ENCODE peak calls at places on chromosomes 11 and 22, in four cellular contexts. N, B, C and E are unnamed samples.

GRCh38 chr11:46896719-46897406 is 21.5 kb downstream of the LRP4 start:
- DNase-seq in N (no peak), B (no peak), C (no peak), E (no peak)

GRCh38 chr11:19283998-19284397 is 43.3 kb upstream of the E2F8 start:
- DNase-seq in N (no peak), B (no peak), C (no peak), E (no peak)

GRCh38 chr11:93251922-93252321 is 54.1 kb upstream of the SLC36A4 start:
- DNase-seq in N (no peak), B (no peak), C (no peak), E (no peak)

GRCh38 chr11:102287963-102288744 is 29.1 kb upstream of the BIRC3 start:
- DNase-seq in N (no peak), B (no peak), C (no peak), E (no peak)

GRCh38 chr22:22125579-22126468 is 118.8 kb upstream of the VPREB1 start:
- DNase-seq in N (no peak), B (no peak), C (no peak), E (no peak)

GRCh38 chr22:24183321-24184031 is 2.2 kb downstream of the SUSD2 start:
- DNase-seq in N (no peak), B (no peak), C (no peak), E (peak; percentile 6)

GRCh38 chr22:40281717-40282116 is 64.6 kb upstream of the ADSL start:
- DNase-seq in N (no peak), B (no peak), C (peak; percentile 45), E (no peak)

GRCh38 chr11:10051868-10052586 is 242.0 kb downstream of the SBF2 start:
- DNase-seq in N (no peak), B (no peak), C (no peak), E (no peak)

GRCh38 chr11:87600938-87601337 is 563.2 kb downstream of the TMEM135 start:
- DNase-seq in N (no peak), B (no peak), C (no peak), E (no peak)

GRCh38 chr11:57568330-57568766 is 876 bp upstream of the UBE2L6 start:
- DNase-seq in N (peak; percentile 88), B (peak; percentile 91), C (peak; percentile 79), E (no peak)

GRCh38 chr11:126114486-126115252 is 52.0 kb upstream of the CDON start:
- DNase-seq in N (no peak), B (no peak), C (no peak), E (no peak)

GRCh38 chr11:60872952-60873524 is 5.7 kb downstream of the ZP1 start:
- DNase-seq in N (no peak), B (no peak), C (no peak), E (no peak)

GRCh38 chr11:131987703-131988102 is 617.3 kb downstream of the NTM start:
- DNase-seq in N (no peak), B (no peak), C (no peak), E (no peak)

GRCh38 chr11:13349046-13349445 is 71.5 kb downstream of the BMAL1 start:
- DNase-seq in N (no peak), B (no peak), C (no peak), E (no peak)

GRCh38 chr11:124394408-124394807 is 4.4 kb downstream of the OR8B3 start:
- DNase-seq in N (no peak), B (no peak), C (no peak), E (no peak)

GRCh38 chr11:67389477-67389876 is 2.3 kb upstream of the RAD9A start:
- DNase-seq in N (peak; percentile 54), B (peak; percentile 59), C (no peak), E (peak; percentile 38)

GRCh38 chr22:49037701-49038245 is 789.9 kb downstream of the BRD1 start:
- DNase-seq in N (no peak), B (no peak), C (no peak), E (no peak)